ENCODE peak calls at places on chromosomes 7 and 10, in eight cellular contexts. A is H1, H is cardiac muscle cell, U is thoracic aorta, O is lower lobe of right lung, J is A549, G is kidney, Z is suprapubic skin. M is an unnamed sample.

GRCh38 chr7:51727441-51727840 is 410.8 kb upstream of the COBL start:
- DNase-seq in A (no peak), H (no peak), U (no peak), O (no peak), J (no peak), G (no peak), Z (no peak), M (no peak)

GRCh38 chr10:126226988-126227761 is 161.1 kb downstream of the ADAM12 start:
- DNase-seq in A (no peak), H (no peak), U (no peak), O (no peak), J (no peak), G (no peak), Z (no peak), M (no peak)

GRCh38 chr10:126749030-126749655 is 78.7 kb upstream of the C10orf90 start:
- DNase-seq in A (peak; percentile 67), H (peak; percentile 86), U (no peak), O (peak; percentile 74), J (peak; percentile 55), G (peak; percentile 78), Z (peak; percentile 73), M (no peak)

GRCh38 chr10:129772472-129773358 is 191.4 kb downstream of the EBF3 start:
- DNase-seq in A (no peak), H (no peak), U (no peak), O (peak; percentile 27), J (no peak), G (peak; percentile 48), Z (peak; percentile 68), M (peak; percentile 24)

GRCh38 chr7:99368750-99369389 is 5.7 kb upstream of the ARPC1B start:
- DNase-seq in A (no peak), H (no peak), U (no peak), O (peak; percentile 47), J (no peak), G (peak; percentile 42), Z (no peak), M (no peak)

GRCh38 chr7:91089382-91089963 is 174.8 kb upstream of the FZD1 start:
- DNase-seq in A (no peak), H (peak; percentile 64), U (no peak), O (no peak), J (peak; percentile 17), G (no peak), Z (no peak), M (no peak)

GRCh38 chr7:35975851-35976454 is 175.1 kb downstream of the SEPTIN7 start:
- DNase-seq in A (peak; percentile 31), H (peak; percentile 89), U (no peak), O (no peak), J (no peak), G (no peak), Z (no peak), M (no peak)

GRCh38 chr7:14321947-14322346 is 332.5 kb upstream of the ETV1 start:
- DNase-seq in A (no peak), H (no peak), U (no peak), O (no peak), J (no peak), G (no peak), Z (no peak), M (no peak)

GRCh38 chr10:124532106-124532641 is 70.6 kb downstream of the LHPP start:
- DNase-seq in A (peak; percentile 33), H (no peak), U (no peak), O (no peak), J (peak; percentile 56), G (peak; percentile 49), Z (no peak), M (no peak)

GRCh38 chr10:130048081-130048480 is 62.5 kb downstream of the C10orf143 start:
- DNase-seq in A (no peak), H (no peak), U (no peak), O (no peak), J (no peak), G (no peak), Z (no peak), M (no peak)

GRCh38 chr7:85995101-85995500 is 648.6 kb upstream of the GRM3 start:
- DNase-seq in A (no peak), H (no peak), U (no peak), O (no peak), J (no peak), G (no peak), Z (no peak), M (no peak)

GRCh38 chr10:113959383-113959760 is 84.3 kb upstream of the ADRB1 start:
- DNase-seq in A (no peak), H (no peak), U (no peak), O (no peak), J (no peak), G (no peak), Z (no peak), M (no peak)
- H3K4me1 ChIP-seq in A (no peaks in the 10 kb centered on the region), H (peaks cover 4% of the 10 kb centered on the region), U (peaks cover 30% of the 10 kb centered on the region), O (peaks cover 44% of the 10 kb centered on the region), J (peaks cover 44% of the 10 kb centered on the region), G (peaks cover 8% of the 10 kb centered on the region), Z (peaks cover 24% of the 10 kb centered on the region), M (peaks cover 3% of the 10 kb centered on the region)

GRCh38 chr7:87506243-87507180 is 31.0 kb upstream of the ABCB4 start:
- DNase-seq in A (no peak), H (peak; percentile 16), U (no peak), O (no peak), J (no peak), G (no peak), Z (no peak), M (no peak)
- TF ChIP-seq CTCF in A (no peak), H (no peak), U (peak; percentile 16), O (no peak), J (peak; percentile 56), G (no peak), Z (no peak), M (no peak)

GRCh38 chr7:72064916-72065315 is 347.2 kb downstream of the CALN1 start:
- DNase-seq in A (no peak), H (no peak), U (no peak), O (no peak), J (no peak), G (no peak), Z (no peak), M (no peak)

GRCh38 chr7:72069263-72069662 is 342.9 kb downstream of the CALN1 start:
- DNase-seq in A (no peak), H (no peak), U (no peak), O (no peak), J (no peak), G (no peak), Z (no peak), M (no peak)

GRCh38 chr7:72063325-72063724 is 348.8 kb downstream of the CALN1 start:
- DNase-seq in A (no peak), H (no peak), U (no peak), O (no peak), J (no peak), G (no peak), Z (no peak), M (no peak)
- H3K4me1 ChIP-seq in A (no peaks in the 10 kb centered on the region), H (no peaks in the 10 kb centered on the region), U (no peaks in the 10 kb centered on the region), O (no peaks in the 10 kb centered on the region), J (no peaks in the 10 kb centered on the region), G (no peaks in the 10 kb centered on the region), Z (no peaks in the 10 kb centered on the region), M (no peaks in the 10 kb centered on the region)

DNA sequence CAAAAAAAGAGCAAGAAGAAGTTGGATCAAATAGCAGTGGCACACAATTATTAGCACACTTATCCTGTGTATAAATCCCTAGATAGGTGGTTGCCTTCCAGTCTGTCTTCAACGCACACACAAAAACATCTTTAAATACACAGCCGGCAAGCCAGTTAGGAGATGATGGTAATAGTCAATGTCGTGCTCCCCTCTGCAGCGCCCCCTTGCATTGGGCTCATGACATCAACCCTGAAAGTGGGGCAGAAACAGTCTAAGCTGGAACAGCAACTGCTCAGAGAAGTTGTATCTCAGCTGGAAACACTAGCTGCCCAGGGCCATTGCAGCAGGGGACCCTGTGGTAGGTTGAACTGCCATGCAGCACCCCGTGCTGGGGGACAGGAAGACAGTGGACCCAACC is 179.5 kb upstream of the YAE1 start:
- DNase-seq in A (no peak), H (no peak), U (no peak), O (no peak), J (no peak), G (no peak), Z (no peak), M (no peak)
- TF ChIP-seq CTCF in A (peak; percentile 68), H (no peak), U (no peak), O (no peak), J (no peak), G (no peak), Z (no peak), M (no peak)

GRCh38 chr10:101012525-101013364 is 13.1 kb downstream of the LZTS2 start:
- DNase-seq in A (no peak), H (peak; percentile 94), U (peak; percentile 65), O (peak; percentile 90), J (peak; percentile 97), G (peak; percentile 94), Z (peak; percentile 92), M (peak; percentile 73)

GRCh38 chr10:101014230-101014884 is 14.7 kb downstream of the LZTS2 start:
- DNase-seq in A (no peak), H (peak; percentile 68), U (peak; percentile 51), O (peak; percentile 86), J (peak; percentile 82), G (peak; percentile 87), Z (peak; percentile 90), M (no peak)

GRCh38 chr10:101011517-101012423 is 12.2 kb downstream of the LZTS2 start:
- DNase-seq in A (no peak), H (no peak), U (no peak), O (no peak), J (peak; percentile 55), G (no peak), Z (no peak), M (no peak)

GRCh38 chr10:101014966-101015581 is 15.5 kb downstream of the LZTS2 start:
- DNase-seq in A (no peak), H (peak; percentile 53), U (no peak), O (no peak), J (no peak), G (no peak), Z (no peak), M (no peak)

DNA sequence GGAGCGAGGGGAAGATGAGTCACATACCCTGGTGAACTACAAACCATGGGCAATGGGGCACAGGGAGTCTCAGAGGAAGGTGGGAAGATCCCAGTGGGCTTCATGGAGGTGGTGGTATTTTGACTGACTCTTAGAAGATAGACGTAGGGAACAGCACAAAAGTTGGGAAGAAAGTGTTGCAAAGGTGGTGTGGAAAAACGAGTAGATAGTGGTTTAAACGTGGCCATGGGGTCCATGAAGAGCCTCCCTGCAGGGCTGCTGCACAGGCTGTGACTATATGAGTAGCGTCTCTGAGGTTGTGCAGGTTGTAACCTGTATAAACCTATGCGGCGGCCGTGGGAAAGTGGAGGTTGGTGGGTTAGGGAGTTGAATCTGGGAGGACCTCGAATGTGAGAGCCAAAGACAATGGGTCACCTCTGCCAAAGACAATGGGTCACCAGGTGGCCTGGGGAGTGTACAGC is 13.8 kb downstream of the LZTS2 start:
- DNase-seq in A (no peak), H (no peak), U (no peak), O (no peak), J (no peak), G (no peak), Z (no peak), M (no peak)
- H3K4me1 ChIP-seq in A (peaks cover 6% of the 10 kb centered on the region), H (peaks cover 11% of the 10 kb centered on the region), U (peaks cover 22% of the 10 kb centered on the region), O (peaks cover 29% of the 10 kb centered on the region), J (peaks cover 32% of the 10 kb centered on the region), G (no peaks in the 10 kb centered on the region), Z (peaks cover 29% of the 10 kb centered on the region), M (peaks cover 9% of the 10 kb centered on the region)

GRCh38 chr7:4739528-4739992 is 35.9 kb upstream of the AP5Z1 start:
- DNase-seq in A (no peak), H (peak; percentile 81), U (no peak), O (no peak), J (peak; percentile 80), G (peak; percentile 77), Z (no peak), M (no peak)
- TF ChIP-seq CTCF in A (no peak), H (peak; percentile 68), U (peak; percentile 69), O (peak; percentile 69), J (no peak), G (peak; percentile 24), Z (no peak), M (peak; percentile 66)

GRCh38 chr7:66602159-66602558 is 26.5 kb upstream of the KCTD7 start:
- DNase-seq in A (no peak), H (no peak), U (no peak), O (no peak), J (no peak), G (no peak), Z (no peak), M (no peak)
- H3K4me1 ChIP-seq in A (no peaks in the 10 kb centered on the region), H (no peaks in the 10 kb centered on the region), U (no peaks in the 10 kb centered on the region), O (no peaks in the 10 kb centered on the region), J (no peaks in the 10 kb centered on the region), G (no peaks in the 10 kb centered on the region), Z (no peaks in the 10 kb centered on the region), M (no peaks in the 10 kb centered on the region)